ENCODE peak calls at places on chromosomes 5 and 9, in six cellular contexts. D is ACHN; I is posterior cingulate gyrus; H is cardiac muscle cell; A is stimulated activated CD4-positive, alpha-beta T cell treated with anti-CD3 and anti-CD28 coated beads, Interleukin-1b, Interleukin-23, amount 100 ng/mL, for 24 hours; P is nucleus accumbens. R is an unnamed sample.

GRCh38 chr5:17412760-17413671 is 85.0 kb upstream of the TAF11L2 start:
- DNase-seq in P (no peak), H (no peak), D (no peak), A (no peak), I (no peak), R (no peak)

GRCh38 chr5:143601357-143601756 is 197.9 kb upstream of the NR3C1 start:
- DNase-seq in A (no peak), P (no peak), D (no peak), I (no peak), H (no peak), R (no peak)

GRCh38 chr5:139774980-139775654 is 20.5 kb upstream of the PSD2 start:
- DNase-seq in D (peak; percentile 59), I (peak; percentile 82), A (peak; percentile 58), P (peak; percentile 21), H (peak; percentile 82), R (peak; percentile 50)

GRCh38 chr5:1526151-1526631 is 2.4 kb upstream of the LPCAT1 start:
- DNase-seq in A (no peak), D (no peak), P (no peak), H (no peak), I (no peak), R (peak; percentile 6)

GRCh38 chr5:10173716-10174115 is 76.0 kb downstream of the ATPSCKMT start:
- DNase-seq in P (no peak), A (no peak), H (no peak), D (no peak), I (no peak), R (no peak)

GRCh38 chr9:114223564-114224246 is 68.4 kb downstream of the COL27A1 start:
- DNase-seq in D (peak; percentile 46), P (no peak), A (no peak), H (no peak), I (no peak), R (no peak)

GRCh38 chr9:36861528-36862205 is 172.4 kb downstream of the PAX5 start:
- DNase-seq in H (no peak), A (no peak), I (no peak), D (no peak), P (no peak), R (no peak)

GRCh38 chr9:109974143-109974917 is 194.3 kb downstream of the PALM2AKAP2 start:
- DNase-seq in D (no peak), H (no peak), P (no peak), A (no peak), I (peak; percentile 15), R (no peak)

GRCh38 chr9:136867480-136867879 is 1.4 kb upstream of the EDF1 start:
- DNase-seq in I (no peak), A (no peak), H (no peak), P (no peak), D (no peak), R (no peak)

GRCh38 chr5:163498886-163499285 is 6.5 kb upstream of the MAT2B start:
- DNase-seq in A (no peak), D (peak; percentile 34), I (no peak), H (no peak), P (no peak), R (no peak)

GRCh38 chr5:97452646-97453045 is 269.6 kb upstream of the RIOK2 start:
- DNase-seq in I (no peak), H (no peak), P (no peak), D (no peak), A (no peak), R (peak; percentile 98)

GRCh38 chr5:150214289-150214688 is 24.4 kb downstream of the SLC6A7 start:
- DNase-seq in I (no peak), P (no peak), A (no peak), D (no peak), H (no peak), R (no peak)

GRCh38 chr9:77544491-77545000 is 103.6 kb downstream of the GNA14 start:
- DNase-seq in D (no peak), A (no peak), I (no peak), P (no peak), H (no peak), R (no peak)

GRCh38 chr9:132509921-132510874 is 72.2 kb upstream of the BARHL1 start:
- DNase-seq in A (no peak), I (no peak), D (no peak), P (no peak), H (no peak), R (no peak)

GRCh38 chr9:94554439-94555331 is at the start of gene PCAT7:
- DNase-seq in D (peak; percentile 73), I (no peak), H (peak; percentile 90), A (no peak), P (no peak), R (peak; percentile 78)

R was measured in HAP-1.